ENCODE peak calls at places on chromosomes 11 and 22, in seven cellular contexts. O is AG09309, A is lung, V is fibroblast of mammary gland, T is fibroblast of lung, L is cardiac muscle cell, Y is lower lobe of right lung. G is an unnamed sample.

GRCh38 chr11:72814139-72814830 is at the start of gene ATG16L2:
- DNase-seq in V (peak), A (peak), Y (peak), O (no peak), T (peak), L (peak), G (peak)

GRCh38 chr22:48897959-48898358 is 929.7 kb downstream of the BRD1 start:
- DNase-seq in O (no peak), T (no peak), A (no peak), L (no peak), V (no peak), Y (no peak), G (no peak)

GRCh38 chr22:32020117-32020516 is 22.9 kb upstream of the SLC5A1 start:
- DNase-seq in A (no peak), O (peak), L (peak), T (peak), Y (no peak), V (peak), G (peak)

GRCh38 chr11:68202165-68202564 is 10.9 kb downstream of the KMT5B start:
- DNase-seq in Y (no peak), T (no peak), O (no peak), A (no peak), L (no peak), V (no peak), G (no peak)

GRCh38 chr11:116515666-116516184 is 257.1 kb downstream of the BUD13 start:
- DNase-seq in O (no peak), L (no peak), T (no peak), V (no peak), Y (no peak), A (no peak), G (no peak)

GRCh38 chr11:10375280-10376048 is 70.6 kb downstream of the ADM start:
- DNase-seq in L (peak), Y (no peak), T (peak), V (peak), A (no peak), O (peak), G (peak)

GRCh38 chr11:48107188-48107704 is 109.4 kb upstream of the OR4B1 start:
- DNase-seq in V (peak), L (no peak), Y (no peak), O (no peak), A (no peak), T (no peak), G (no peak)

GRCh38 chr11:35105319-35106063 is 33.5 kb upstream of the CD44 start:
- DNase-seq in A (no peak), T (no peak), L (no peak), V (peak), Y (no peak), O (no peak), G (peak)

GRCh38 chr22:47564158-47564450 is 801.7 kb downstream of the TBC1D22A start:
- DNase-seq in O (no peak), A (no peak), V (no peak), Y (no peak), L (no peak), T (no peak), G (no peak)

GRCh38 chr11:28730336-28730735 is 622.1 kb downstream of the METTL15 start:
- DNase-seq in L (peak), A (no peak), V (no peak), O (no peak), T (no peak), Y (no peak), G (no peak)

GRCh38 chr22:39719559-39720450 is 149.3 kb downstream of the CACNA1I start:
- DNase-seq in T (no peak), A (no peak), L (peak), O (no peak), Y (no peak), V (no peak), G (no peak)

GRCh38 chr22:40397436-40397835 is 27.0 kb downstream of the SGSM3 start:
- DNase-seq in O (no peak), T (no peak), Y (peak), A (no peak), L (peak), V (no peak), G (peak)

GRCh38 chr11:73866586-73866996 is 10.1 kb downstream of the COA4 start:
- DNase-seq in A (peak), Y (no peak), O (peak), T (peak), L (peak), V (peak), G (peak)

GRCh38 chr22:45001653-45002052 is 8.2 kb downstream of the PHF21B start:
- DNase-seq in Y (no peak), T (no peak), V (no peak), O (no peak), L (no peak), A (no peak), G (no peak)

GRCh38 chr22:44583076-44583760 is 85.2 kb upstream of the RTL6 start:
- DNase-seq in Y (peak), V (peak), O (no peak), A (no peak), L (peak), T (no peak), G (peak)

GRCh38 chr22:29979645-29980303 is 96.8 kb downstream of the MTMR3 start:
- DNase-seq in T (no peak), O (no peak), V (no peak), Y (no peak), A (no peak), L (no peak), G (no peak)

GRCh38 chr11:15819679-15820286 is 536.6 kb downstream of the SOX6 start:
- DNase-seq in A (peak), O (no peak), V (peak), Y (peak), L (peak), T (peak), G (peak)

GRCh38 chr11:6353367-6353987 is 33.2 kb upstream of the CAVIN3 start:
- DNase-seq in O (no peak), V (peak), L (peak), Y (peak), A (peak), T (peak), G (peak)

GRCh38 chr11:70583781-70584218 is 185.5 kb downstream of the CTTN start:
- DNase-seq in O (no peak), L (no peak), V (no peak), T (no peak), A (no peak), Y (peak), G (no peak)

GRCh38 chr11:46438211-46438610 is 46.6 kb upstream of the CHRM4 start:
- DNase-seq in Y (no peak), O (no peak), L (no peak), T (no peak), A (no peak), V (no peak), G (no peak)

GRCh38 chr11:119685073-119685746 is 43.8 kb downstream of the NECTIN1 start:
- DNase-seq in V (no peak), L (no peak), Y (no peak), A (no peak), O (no peak), T (no peak), G (no peak)

GRCh38 chr11:22221143-22221542 is 28.3 kb downstream of the ANO5 start:
- DNase-seq in Y (no peak), O (no peak), V (no peak), A (no peak), L (no peak), T (no peak), G (no peak)

GRCh38 chr11:126257144-126257543 is 11.6 kb downstream of the SRPRA start:
- DNase-seq in Y (no peak), V (no peak), O (no peak), T (no peak), A (no peak), L (no peak), G (no peak)

GRCh38 chr11:59992420-59992819 is 24.6 kb upstream of the OOSP4B start:
- DNase-seq in O (no peak), Y (no peak), V (no peak), T (no peak), L (no peak), A (no peak), G (no peak)

GRCh38 chr11:12981879-12982531 is 27.1 kb upstream of the RASSF10 start:
- DNase-seq in Y (no peak), A (no peak), T (peak), L (peak), O (no peak), V (peak), G (peak)

DNA sequence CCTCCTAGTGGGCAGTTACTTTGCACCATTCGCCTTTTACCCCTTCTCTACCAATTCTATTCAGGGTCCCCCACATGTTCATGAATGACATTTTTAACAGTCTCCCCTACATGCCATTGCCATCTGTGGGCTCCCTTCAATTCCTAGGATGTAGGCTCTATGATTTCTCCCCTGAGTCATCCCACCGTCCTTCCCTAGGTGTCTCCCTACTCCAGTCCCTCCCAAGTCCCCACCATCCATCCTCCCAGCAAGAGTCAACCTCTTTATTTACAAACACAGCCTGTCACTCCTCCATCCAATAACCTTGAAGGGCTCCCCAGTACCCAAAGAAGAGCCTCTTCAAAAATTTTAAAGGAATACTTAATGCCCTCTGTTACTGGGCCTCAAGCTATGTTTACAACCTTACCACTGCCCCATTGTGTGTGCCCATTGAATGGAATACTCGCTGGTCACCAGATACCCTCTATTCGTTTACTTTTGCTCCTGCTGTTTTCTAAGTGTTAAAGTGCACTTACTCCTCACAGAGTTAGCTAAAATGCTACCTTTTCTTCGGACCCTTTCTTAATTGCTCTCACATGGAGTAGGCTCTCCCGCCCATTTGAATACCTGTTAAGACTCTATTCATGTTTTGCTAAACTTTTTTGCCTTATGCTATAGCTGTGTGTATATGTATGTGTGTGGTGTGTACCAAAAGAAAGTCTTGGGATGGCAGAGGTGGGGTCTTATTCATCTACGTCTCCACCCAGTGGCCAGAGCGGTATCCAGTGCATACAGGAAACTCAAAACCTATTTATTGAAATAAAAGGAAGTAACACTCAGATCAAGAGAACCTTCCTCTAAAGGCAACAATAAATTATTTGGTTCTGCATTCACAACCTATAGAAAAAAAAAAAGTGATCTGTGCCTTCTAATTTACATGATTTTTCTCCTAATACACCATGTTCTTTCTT is 235.8 kb upstream of the CCDC90B start:
- DNase-seq in V (peak), O (peak), L (peak), T (peak), Y (no peak), A (no peak), G (peak)
- TF ChIP-seq CTCF in V (peak), O (peak), L (no peak), T (peak), Y (no peak), A (no peak), G (no peak)

GRCh38 chr11:75439495-75440120 is 6.6 kb upstream of the KLHL35 start:
- DNase-seq in T (no peak), V (no peak), Y (no peak), A (no peak), O (no peak), L (no peak), G (no peak)
- H3K4me3 ChIP-seq in T (no peak), V (no peak), Y (no peak), A (no peak), O (no peak), L (no peak), G (no peak)

GRCh38 chr22:22553141-22553540 is 5.9 kb downstream of the PRAME start:
- DNase-seq in O (no peak), T (no peak), Y (no peak), A (no peak), V (no peak), L (no peak), G (no peak)

GRCh38 chr22:22550789-22551434 is 8.2 kb downstream of the PRAME start:
- DNase-seq in T (no peak), Y (no peak), O (no peak), V (no peak), L (no peak), A (no peak), G (no peak)

GRCh38 chr22:22554324-22555284 is 4.5 kb downstream of the PRAME start:
- DNase-seq in L (peak), O (no peak), Y (no peak), V (no peak), A (no peak), T (no peak), G (no peak)

GRCh38 chr22:22553735-22554134 is 5.3 kb downstream of the PRAME start:
- DNase-seq in V (no peak), L (no peak), O (no peak), T (no peak), Y (no peak), A (no peak), G (no peak)

DNA sequence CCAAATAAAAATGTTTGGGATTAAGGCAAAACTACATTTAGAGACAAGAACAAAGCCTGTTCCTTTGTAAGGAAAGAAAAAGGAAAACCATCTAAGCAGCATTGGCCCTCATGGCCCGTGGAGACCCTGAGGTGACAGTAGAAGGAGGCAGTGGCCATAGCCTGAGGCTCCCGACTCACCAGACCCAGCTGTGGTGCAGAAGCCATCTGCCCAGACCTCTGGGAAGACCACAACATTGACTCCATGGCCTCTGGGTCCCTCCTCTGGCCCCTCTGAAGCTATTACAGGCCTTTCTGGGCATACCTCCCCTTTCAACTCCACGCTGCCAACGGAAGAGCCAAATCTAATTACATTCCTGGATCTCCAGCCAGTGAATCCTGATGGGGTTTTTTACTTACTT is 6.4 kb downstream of the PRAME start:
- DNase-seq in L (peak), A (no peak), T (no peak), O (no peak), V (no peak), Y (no peak), G (peak)
- TF ChIP-seq CTCF in L (peak), A (no peak), T (no peak), O (no peak), V (no peak), Y (no peak), G (no peak)

DNA sequence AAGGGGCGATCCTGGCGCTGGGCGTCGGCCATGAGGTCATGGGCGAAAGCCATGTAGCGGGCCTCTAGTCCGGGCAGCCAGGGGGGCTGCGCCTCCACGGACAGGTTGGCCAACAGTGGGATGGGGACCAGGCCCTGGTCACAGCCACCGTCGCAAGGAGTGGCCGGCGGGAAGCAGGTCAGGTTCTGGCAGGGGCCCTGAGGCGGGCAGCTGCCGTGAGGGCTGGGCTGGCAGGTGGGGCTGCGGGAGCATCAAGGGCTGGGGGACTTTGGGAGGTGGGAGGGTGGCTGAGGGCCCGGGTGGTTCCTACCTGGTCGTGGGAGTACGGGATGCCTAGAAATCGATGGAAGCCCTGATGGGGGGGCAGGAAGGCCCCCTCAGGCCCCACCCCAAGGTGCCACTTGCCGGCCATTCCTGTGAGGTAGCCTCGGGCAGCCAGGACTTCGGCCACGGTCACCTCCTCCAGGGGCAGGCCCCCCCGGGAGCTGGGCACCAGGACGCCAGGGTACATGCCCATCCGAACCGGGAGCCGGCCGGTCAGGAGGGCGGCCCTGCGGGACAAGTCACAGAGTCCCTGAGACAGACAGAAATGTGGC is 998 bp downstream of the ARSA start:
- DNase-seq in Y (no peak), L (no peak), T (no peak), V (no peak), A (no peak), O (no peak), G (no peak)
- H3K4me3 ChIP-seq in Y (peak), L (no peak), T (peak), V (peak), A (peak), O (peak), G (peak)

DNA sequence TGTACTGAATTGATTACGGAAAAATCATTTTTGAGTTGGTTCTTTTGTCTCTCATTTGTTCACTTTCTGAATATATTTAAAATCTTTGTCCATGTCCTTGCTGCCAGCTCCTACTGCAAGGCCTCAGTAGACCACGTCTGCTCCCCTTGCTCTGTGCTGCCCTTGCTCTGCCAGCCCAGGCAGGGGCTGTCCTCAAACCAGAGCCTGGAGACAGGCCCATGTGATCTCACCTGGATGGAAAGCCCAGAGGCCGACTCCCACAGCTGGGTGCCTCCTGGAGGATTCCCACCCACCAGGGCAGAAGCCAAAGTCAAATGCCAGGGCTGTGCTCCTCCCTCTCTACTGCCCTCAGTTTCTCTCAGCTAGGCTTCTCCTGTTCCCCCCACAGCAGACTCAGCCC is 141.8 kb downstream of the NTM start:
- DNase-seq in T (no peak), Y (no peak), O (no peak), L (no peak), A (no peak), V (no peak), G (no peak)
- TF ChIP-seq CTCF in T (no peak), Y (no peak), O (no peak), L (no peak), A (no peak), V (no peak), G (no peak)

GRCh38 chr11:123041185-123041584 is 20.8 kb downstream of the HSPA8 start:
- DNase-seq in A (no peak), T (no peak), V (no peak), O (no peak), Y (no peak), L (no peak), G (no peak)

GRCh38 chr11:123045101-123045500 is 16.8 kb downstream of the HSPA8 start:
- DNase-seq in A (no peak), T (no peak), Y (no peak), V (no peak), L (no peak), O (no peak), G (no peak)

GRCh38 chr11:123047265-123047946 is 14.5 kb downstream of the HSPA8 start:
- DNase-seq in T (no peak), A (no peak), L (peak), O (no peak), V (no peak), Y (no peak), G (peak)

GRCh38 chr11:123047947-123048293 is 14.0 kb downstream of the HSPA8 start:
- DNase-seq in Y (no peak), T (no peak), O (no peak), L (no peak), V (no peak), A (no peak), G (no peak)

GRCh38 chr11:123046473-123047264 is 15.3 kb downstream of the HSPA8 start:
- DNase-seq in T (no peak), Y (no peak), O (no peak), L (no peak), V (no peak), A (no peak), G (no peak)
- H3K4me3 ChIP-seq in T (no peak), Y (no peak), O (no peak), L (no peak), V (no peak), A (no peak), G (no peak)

DNA sequence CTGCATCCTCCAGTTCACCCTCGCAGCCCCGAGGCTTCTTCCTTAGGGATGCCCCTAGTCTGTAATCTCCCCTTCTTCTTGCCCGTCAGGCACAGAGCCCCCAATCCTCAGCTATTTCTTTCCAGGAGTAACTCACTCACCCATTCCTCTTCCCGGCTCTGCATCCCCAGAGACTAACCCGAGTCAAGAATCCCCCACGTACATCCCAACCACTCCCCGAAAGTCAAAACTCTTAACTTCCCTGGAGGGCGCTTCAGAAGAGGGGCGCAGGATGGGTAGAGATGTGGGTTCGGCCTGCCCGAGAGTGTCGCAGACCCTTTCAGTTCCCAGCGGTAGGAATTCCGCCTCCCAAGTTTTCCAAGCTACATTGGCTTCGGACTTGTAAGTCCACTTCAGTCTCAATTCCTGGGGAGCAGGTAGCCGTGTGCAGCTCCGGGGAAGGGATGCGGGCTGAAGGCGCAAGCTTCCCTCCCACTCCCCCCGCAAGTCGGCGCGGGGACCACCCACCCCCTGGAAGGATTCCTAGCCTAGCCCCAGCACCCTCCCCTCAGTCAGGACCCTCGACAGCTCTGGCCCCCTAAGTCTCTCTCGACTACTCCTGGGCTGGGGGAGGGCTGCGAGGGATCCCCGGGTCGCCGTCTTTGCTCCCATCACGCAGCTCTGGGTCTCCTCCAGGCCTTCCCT is 871 bp downstream of the BDNF start:
- DNase-seq in A (no peak), L (peak), T (peak), V (peak), O (no peak), Y (no peak), G (peak)
- TF ChIP-seq CTCF in A (no peak), L (no peak), T (no peak), V (no peak), O (peak), Y (peak), G (no peak)